ENCODE peak calls at places on chromosomes 16 and 17, in four cellular contexts. D is transverse colon, X is H1, R is neuronal stem cell. K is an unnamed sample. For H3K27me3, the result is how much of the 10 kb centered on the place peaks cover.

GRCh38 chr16:88456356-88457292 is 3.5 kb downstream of the ZFPM1 start:
- DNase-seq in D (no peak), X (no peak), R (no peak), K (no peak)

GRCh38 chr17:49516190-49516589 is 21.1 kb downstream of the NGFR start:
- DNase-seq in D (no peak), X (no peak), R (no peak), K (peak)

GRCh38 chr16:19860146-19861030 is 24.3 kb downstream of the GPRC5B start:
- DNase-seq in D (no peak), X (peak), R (no peak), K (peak)

GRCh38 chr17:42325026-42325425 is 36.7 kb downstream of the STAT5A start:
- DNase-seq in D (no peak), X (no peak), R (no peak), K (peak)

GRCh38 chr16:46949216-46949892 is 24.1 kb downstream of the DNAJA2 start:
- DNase-seq in D (no peak), X (no peak), R (no peak), K (no peak)

GRCh38 chr16:67456383-67457140 is 24.4 kb downstream of the ATP6V0D1 start:
- DNase-seq in D (peak), X (no peak), R (no peak), K (peak)

GRCh38 chr17:68835061-68835460 is 120.1 kb downstream of the ABCA8 start:
- DNase-seq in D (no peak), X (no peak), R (no peak), K (no peak)

GRCh38 chr16:57178296-57178695 is 7.5 kb downstream of the PSME3IP1 start:
- DNase-seq in D (no peak), X (no peak), R (no peak), K (no peak)

DNA sequence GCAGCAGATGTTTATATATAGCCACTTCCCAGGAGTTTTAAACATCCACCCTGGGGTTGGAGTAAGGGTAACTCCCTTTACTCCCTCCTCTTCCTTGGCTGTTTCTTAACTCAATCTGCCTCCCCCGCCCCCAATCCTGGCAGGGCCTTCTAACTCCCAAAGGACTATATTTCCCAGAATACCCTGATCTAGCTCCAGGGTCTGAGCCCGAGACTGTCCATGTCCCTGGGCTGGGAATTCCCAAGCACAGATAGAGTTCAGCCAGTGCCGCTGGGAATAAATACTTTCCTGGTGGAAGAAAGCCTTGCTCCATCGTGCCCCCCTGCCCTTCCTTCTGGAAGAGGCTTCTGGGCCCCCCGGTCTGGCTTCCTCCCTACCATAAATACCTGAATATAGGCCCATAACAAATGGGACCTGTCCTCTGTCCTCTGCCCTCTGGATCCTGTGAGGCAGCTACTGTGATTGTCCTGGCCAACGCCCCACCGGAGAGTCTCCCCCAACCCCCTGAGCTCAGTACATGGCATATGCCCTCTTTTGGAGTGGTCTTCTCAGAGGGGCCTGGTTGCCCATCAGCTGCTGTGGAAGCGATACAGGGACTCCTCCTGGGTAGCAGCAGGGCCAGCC is 10.2 kb downstream of the BAHCC1 start:
- DNase-seq in D (no peak), X (no peak), R (no peak), K (peak)
- H3K4me3 ChIP-seq in D (no peak), X (no peak), R (no peak), K (no peak)

GRCh38 chr17:40614431-40615294 is 33.0 kb downstream of the SMARCE1 start:
- DNase-seq in D (no peak), X (no peak), R (no peak), K (no peak)

GRCh38 chr17:40610359-40610758 is 37.3 kb downstream of the SMARCE1 start:
- DNase-seq in D (no peak), X (no peak), R (no peak), K (no peak)

GRCh38 chr17:40613755-40614154 is 33.9 kb downstream of the SMARCE1 start:
- DNase-seq in D (no peak), X (no peak), R (no peak), K (no peak)

GRCh38 chr17:40611840-40612509 is 35.6 kb downstream of the SMARCE1 start:
- DNase-seq in D (no peak), X (no peak), R (no peak), K (no peak)

DNA sequence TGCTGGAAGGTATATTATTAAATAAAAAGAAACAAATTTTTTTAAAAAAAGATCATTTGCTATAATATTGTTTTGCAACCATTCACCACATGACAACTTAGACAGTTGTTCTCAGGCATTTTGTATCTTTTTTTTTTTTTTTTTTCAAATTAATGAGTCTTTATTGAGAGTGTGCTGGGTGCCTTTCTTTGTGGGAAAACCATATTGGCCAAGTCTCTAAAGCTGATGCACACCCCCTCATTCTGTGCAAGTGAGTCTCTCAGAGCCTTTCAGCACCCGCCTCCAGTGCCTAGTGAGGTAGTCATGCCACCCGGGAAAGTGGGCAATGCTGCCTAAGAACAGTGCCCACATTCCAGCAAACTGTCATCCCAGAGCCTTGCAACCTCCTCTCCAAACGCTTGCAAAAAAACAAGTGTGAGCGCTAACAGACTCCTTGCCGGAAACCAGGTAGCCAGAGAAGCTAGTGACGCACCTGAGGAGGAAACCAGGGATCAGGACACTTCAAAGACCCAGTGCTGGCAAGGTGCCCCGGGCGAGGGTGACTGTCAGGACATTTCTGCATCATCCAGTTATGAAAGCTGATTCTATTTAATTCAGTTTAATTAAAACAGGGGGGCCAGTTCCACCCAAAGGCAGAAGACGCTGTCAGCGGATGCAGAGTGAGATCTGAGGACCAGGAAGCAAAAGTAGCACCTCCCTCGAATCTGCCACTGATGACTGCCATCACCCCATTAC is 34.9 kb downstream of the SMARCE1 start:
- DNase-seq in D (no peak), X (no peak), R (no peak), K (no peak)
- H3K27ac ChIP-seq in D (no peak), X (no peak), R (no peak), K (no peak)

GRCh38 chr17:6213859-6214258 is 143.7 kb downstream of the WSCD1 start:
- DNase-seq in D (no peak), X (no peak), R (no peak), K (no peak)
- H3K27me3 ChIP-seq in D (under half), X (under half), R (under half), K (under half)

GRCh38 chr16:85716016-85716679 is 27.4 kb upstream of the GINS2 start:
- DNase-seq in D (no peak), X (no peak), R (no peak), K (no peak)
- H3K4me3 ChIP-seq in D (no peak), X (peak), R (no peak), K (no peak)

DNA sequence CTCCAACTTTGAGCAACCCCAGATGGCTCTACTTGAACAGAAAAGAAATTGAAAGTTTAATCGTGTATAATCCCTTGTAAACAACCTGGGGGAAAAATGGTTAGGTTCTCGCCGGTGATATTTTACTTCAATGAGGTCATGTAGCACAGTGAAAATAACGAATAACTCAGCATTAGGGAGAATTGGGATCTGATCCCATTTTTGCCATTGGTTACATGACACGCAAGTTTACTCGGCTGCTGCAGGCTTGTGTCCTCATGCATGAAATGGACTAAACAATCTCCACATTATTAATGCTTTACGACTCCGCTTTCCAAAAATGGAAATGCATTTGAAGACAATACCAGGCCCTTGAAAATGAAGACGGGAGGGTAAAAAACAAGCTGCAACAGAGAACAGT is 45.5 kb upstream of the LRRC37A3 start:
- DNase-seq in D (no peak), X (no peak), R (no peak), K (no peak)
- H3K27ac ChIP-seq in D (no peak), X (no peak), R (no peak), K (no peak)

GRCh38 chr17:37744961-37745800 is at the start of gene HNF1B:
- DNase-seq in D (peak), X (no peak), R (no peak), K (no peak)

GRCh38 chr17:37744633-37744927 is 279 bp downstream of the HNF1B start:
- DNase-seq in D (no peak), X (no peak), R (no peak), K (no peak)

GRCh38 chr17:37746617-37747016 is 1.8 kb upstream of the HNF1B start:
- DNase-seq in D (no peak), X (no peak), R (no peak), K (no peak)

GRCh38 chr17:37747222-37747621 is 2.4 kb upstream of the HNF1B start:
- DNase-seq in D (no peak), X (no peak), R (no peak), K (no peak)

GRCh38 chr17:37745801-37746426 is 1.1 kb upstream of the HNF1B start:
- DNase-seq in D (peak), X (no peak), R (no peak), K (no peak)
- H3K27me3 ChIP-seq in D (half or more), X (half or more), R (half or more), K (under half)

DNA sequence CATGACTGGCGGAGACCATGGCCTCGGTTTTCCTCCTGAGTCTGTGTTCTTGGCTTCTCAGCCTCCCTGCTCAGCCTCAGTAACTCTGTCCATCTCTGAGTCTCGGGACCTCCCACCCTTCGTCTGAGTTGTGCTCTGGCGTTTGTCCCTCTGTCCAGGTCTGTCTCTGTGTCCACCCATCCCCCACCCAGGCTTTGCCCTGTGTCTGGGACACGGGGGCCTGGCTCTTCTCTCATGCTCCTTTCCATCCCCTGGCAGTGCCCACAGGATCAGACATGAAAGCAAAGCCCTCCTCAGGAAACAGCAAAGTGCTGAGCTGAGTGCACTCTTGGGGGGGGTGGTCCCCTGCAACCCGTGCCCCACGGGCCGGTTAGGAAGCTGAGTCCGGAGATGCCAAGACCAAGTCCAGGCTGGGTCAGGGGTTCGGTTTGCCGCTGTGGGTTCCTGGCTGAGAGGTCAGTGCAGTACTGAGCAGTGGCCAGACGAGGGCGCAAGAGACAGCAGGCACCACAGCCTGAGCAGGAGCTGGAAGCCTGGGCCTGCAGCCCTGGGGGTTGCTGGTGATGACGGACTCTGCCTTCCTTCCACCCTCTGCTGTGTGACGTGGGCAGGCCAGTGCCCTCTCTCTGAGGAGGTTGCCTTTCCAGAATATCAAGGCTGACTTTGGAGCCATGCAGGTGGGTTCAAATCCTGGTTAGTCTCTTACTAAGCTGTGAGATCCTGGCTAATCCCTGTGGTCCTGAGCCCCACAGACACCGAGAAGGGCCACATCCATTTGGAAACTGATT is 2.5 kb downstream of the P2RX1 start:
- DNase-seq in D (peak), X (peak), R (peak), K (peak)
- H3K4me3 ChIP-seq in D (no peak), X (no peak), R (no peak), K (no peak)

GRCh38 chr17:67019809-67020208 is 24.5 kb upstream of the CACNG1 start:
- DNase-seq in D (no peak), X (no peak), R (no peak), K (no peak)
- H3K27ac ChIP-seq in D (no peak), X (no peak), R (no peak), K (no peak)

GRCh38 chr16:2857451-2858244 is at the start of gene PRSS22:
- DNase-seq in D (peak), X (no peak), R (no peak), K (peak)

GRCh38 chr16:2859686-2860265 is 1.8 kb upstream of the PRSS22 start:
- DNase-seq in D (no peak), X (no peak), R (no peak), K (no peak)

GRCh38 chr16:2856686-2857450 is 1.1 kb downstream of the PRSS22 start:
- DNase-seq in D (no peak), X (no peak), R (no peak), K (no peak)

GRCh38 chr16:2856061-2856670 is 1.8 kb downstream of the PRSS22 start:
- DNase-seq in D (peak), X (no peak), R (no peak), K (no peak)

DNA sequence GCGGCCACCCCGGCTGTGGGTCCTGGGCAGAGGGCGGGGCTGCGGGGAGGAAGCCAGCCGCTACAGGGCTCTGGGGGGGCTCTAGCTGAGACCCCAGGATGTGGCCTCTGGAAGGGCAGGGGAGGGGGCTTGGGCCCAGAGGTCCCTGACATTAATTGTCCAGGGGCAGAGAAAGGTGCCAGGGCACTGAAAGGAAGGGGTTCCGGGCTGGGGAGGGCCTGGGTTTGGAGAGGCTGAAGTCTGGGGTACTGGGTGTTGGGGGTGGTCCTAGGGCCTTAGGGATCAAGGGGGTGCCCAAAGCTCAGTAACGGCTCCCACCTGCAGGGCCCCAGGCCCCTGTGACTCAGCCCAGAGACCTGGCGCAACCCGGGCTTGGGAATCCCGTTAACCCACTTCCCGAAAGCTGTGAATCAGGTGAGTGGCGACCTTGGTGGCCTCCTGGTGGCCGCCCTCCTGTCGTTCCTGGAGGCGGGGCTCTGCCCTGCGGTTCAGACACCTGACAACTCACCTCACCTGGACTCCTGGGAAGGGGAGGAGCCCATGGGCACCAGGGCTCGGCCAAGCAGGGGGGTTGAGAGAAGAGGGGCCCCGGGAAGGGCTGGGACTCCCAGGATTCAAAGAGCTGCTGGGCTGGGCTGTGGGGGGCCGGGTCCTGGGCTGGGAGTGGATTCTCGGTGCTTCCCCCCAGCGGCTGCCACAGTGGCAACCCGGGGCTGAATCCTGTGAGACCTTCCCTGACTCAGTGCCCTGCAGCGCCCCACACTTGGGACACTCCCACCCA is 465 bp upstream of the PRSS22 start:
- DNase-seq in D (peak), X (no peak), R (no peak), K (peak)
- H3K27me3 ChIP-seq in D (under half), X (under half), R (under half), K (under half)

K was measured in thyroid gland.